ENCODE peak calls at places on chromosome 19, in four cellular contexts. One of them, this sample, is unnamed. For H3K4me1, the result is how much of the 10 kb centered on the place peaks cover.

GRCh38 chr19:51375504-51376221 is 3.2 kb upstream of the NKG7 start:
- DNase-seq in prostate gland: no peak
- DNase-seq in HCT116: no peak
- DNase-seq in cardiac muscle cell: no peak
- DNase-seq in this sample: no peak

GRCh38 chr19:17079710-17080440 is 4.3 kb downstream of the MYO9B start:
- DNase-seq in prostate gland: peak
- DNase-seq in HCT116: peak
- DNase-seq in cardiac muscle cell: peak
- DNase-seq in this sample: peak

GRCh38 chr19:43337737-43338136 is 15.7 kb upstream of the CD177 start:
- DNase-seq in prostate gland: no peak
- DNase-seq in HCT116: no peak
- DNase-seq in cardiac muscle cell: no peak
- DNase-seq in this sample: peak

GRCh38 chr19:18441804-18442788 is 4.2 kb upstream of the ISYNA1 start:
- DNase-seq in cardiac muscle cell: no peak
- DNase-seq in HCT116: no peak
- DNase-seq in prostate gland: no peak
- DNase-seq in this sample: no peak

GRCh38 chr19:43724896-43725295 is 9.0 kb downstream of the IRGC start:
- DNase-seq in prostate gland: no peak
- DNase-seq in HCT116: no peak
- DNase-seq in cardiac muscle cell: no peak
- DNase-seq in this sample: no peak

GRCh38 chr19:35236638-35237400 is 8.3 kb upstream of the FAM187B start:
- DNase-seq in HCT116: no peak
- DNase-seq in prostate gland: no peak
- DNase-seq in cardiac muscle cell: no peak
- DNase-seq in this sample: no peak

GRCh38 chr19:13089139-13089856 is 13.4 kb downstream of the LYL1 start:
- DNase-seq in prostate gland: no peak
- DNase-seq in cardiac muscle cell: no peak
- DNase-seq in HCT116: no peak
- DNase-seq in this sample: no peak

GRCh38 chr19:7699422-7700127 is 2.4 kb downstream of the FCER2 start:
- DNase-seq in cardiac muscle cell: no peak
- DNase-seq in prostate gland: no peak
- DNase-seq in HCT116: no peak
- DNase-seq in this sample: peak

GRCh38 chr19:2327773-2328400 is 499 bp downstream of the LSM7 start:
- DNase-seq in cardiac muscle cell: peak
- DNase-seq in prostate gland: no peak
- DNase-seq in HCT116: peak
- DNase-seq in this sample: peak

GRCh38 chr19:17526922-17527321 is 15.5 kb downstream of the PGLS start:
- DNase-seq in prostate gland: no peak
- DNase-seq in cardiac muscle cell: no peak
- DNase-seq in HCT116: no peak
- DNase-seq in this sample: no peak

GRCh38 chr19:10001899-10002298 is 8.4 kb downstream of the COL5A3 start:
- DNase-seq in cardiac muscle cell: peak
- DNase-seq in HCT116: no peak
- DNase-seq in prostate gland: no peak
- DNase-seq in this sample: no peak

GRCh38 chr19:40740747-40741146 is 9.5 kb downstream of the ACTMAP start:
- DNase-seq in HCT116: no peak
- DNase-seq in cardiac muscle cell: no peak
- DNase-seq in prostate gland: no peak
- DNase-seq in this sample: no peak

GRCh38 chr19:18436651-18437478 is 1.1 kb downstream of the ISYNA1 start:
- DNase-seq in HCT116: no peak
- DNase-seq in prostate gland: peak
- DNase-seq in cardiac muscle cell: peak
- DNase-seq in this sample: peak

GRCh38 chr19:55369651-55370304 is 485 bp downstream of the IL11 start:
- DNase-seq in cardiac muscle cell: peak
- DNase-seq in HCT116: no peak
- DNase-seq in prostate gland: no peak
- DNase-seq in this sample: peak

GRCh38 chr19:17125728-17126677 is 50.4 kb downstream of the MYO9B start:
- DNase-seq in prostate gland: no peak
- DNase-seq in HCT116: no peak
- DNase-seq in cardiac muscle cell: peak
- DNase-seq in this sample: no peak

GRCh38 chr19:8512115-8512967 is 1.6 kb downstream of the ZNF414 start:
- DNase-seq in prostate gland: no peak
- DNase-seq in cardiac muscle cell: peak
- DNase-seq in HCT116: peak
- DNase-seq in this sample: peak

GRCh38 chr19:39296906-39297305 is 699 bp downstream of the IFNL1 start:
- DNase-seq in cardiac muscle cell: no peak
- DNase-seq in HCT116: no peak
- DNase-seq in prostate gland: no peak
- DNase-seq in this sample: no peak

GRCh38 chr19:47726467-47726866 is 13.2 kb downstream of the EHD2 start:
- DNase-seq in prostate gland: no peak
- DNase-seq in cardiac muscle cell: peak
- DNase-seq in HCT116: no peak
- DNase-seq in this sample: no peak

GRCh38 chr19:14383898-14384669 is 2.8 kb downstream of the ADGRE5 start:
- DNase-seq in cardiac muscle cell: peak
- DNase-seq in HCT116: no peak
- DNase-seq in prostate gland: no peak
- DNase-seq in this sample: no peak

GRCh38 chr19:58416631-58417030 is 8.2 kb downstream of the ZNF584 start:
- DNase-seq in HCT116: no peak
- DNase-seq in cardiac muscle cell: no peak
- DNase-seq in prostate gland: no peak
- DNase-seq in this sample: no peak

GRCh38 chr19:3821857-3822364 is 35.7 kb upstream of the MATK start:
- DNase-seq in prostate gland: peak
- DNase-seq in HCT116: peak
- DNase-seq in cardiac muscle cell: peak
- DNase-seq in this sample: no peak

GRCh38 chr19:58154287-58154678 is 3.7 kb upstream of the ZNF329 start:
- DNase-seq in prostate gland: peak
- DNase-seq in HCT116: no peak
- DNase-seq in cardiac muscle cell: peak
- DNase-seq in this sample: peak

GRCh38 chr19:43735957-43736356 is 18.8 kb downstream of the SMG9 start:
- DNase-seq in cardiac muscle cell: no peak
- DNase-seq in HCT116: no peak
- DNase-seq in prostate gland: no peak
- DNase-seq in this sample: no peak

GRCh38 chr19:34707661-34708060 is 26.4 kb upstream of the ZNF181 start:
- DNase-seq in cardiac muscle cell: no peak
- DNase-seq in HCT116: no peak
- DNase-seq in prostate gland: no peak
- DNase-seq in this sample: no peak

GRCh38 chr19:51012661-51013190 is 6.8 kb downstream of the KLK10 start:
- DNase-seq in prostate gland: no peak
- DNase-seq in cardiac muscle cell: no peak
- DNase-seq in HCT116: no peak
- DNase-seq in this sample: no peak

GRCh38 chr19:24033962-24034342 is 53.0 kb upstream of the ZNF254 start:
- DNase-seq in HCT116: no peak
- DNase-seq in cardiac muscle cell: peak
- DNase-seq in prostate gland: peak
- DNase-seq in this sample: peak

GRCh38 chr19:19866599-19867248 is 1.0 kb downstream of the ZNF253 start:
- DNase-seq in cardiac muscle cell: peak
- DNase-seq in prostate gland: no peak
- DNase-seq in HCT116: no peak
- DNase-seq in this sample: no peak

GRCh38 chr19:18795540-18795939 is 4.4 kb upstream of the COMP start:
- DNase-seq in HCT116: no peak
- DNase-seq in cardiac muscle cell: peak
- DNase-seq in prostate gland: no peak
- DNase-seq in this sample: no peak

GRCh38 chr19:15337202-15337601 is 4.9 kb upstream of the BRD4 start:
- DNase-seq in HCT116: no peak
- DNase-seq in prostate gland: no peak
- DNase-seq in cardiac muscle cell: peak
- DNase-seq in this sample: no peak

GRCh38 chr19:41192574-41193419 is at the start of gene CYP2S1:
- DNase-seq in HCT116: peak
- DNase-seq in cardiac muscle cell: peak
- DNase-seq in prostate gland: no peak
- DNase-seq in this sample: no peak

GRCh38 chr19:16921766-16922591 is 33.2 kb downstream of the F2RL3 start:
- DNase-seq in HCT116: no peak
- DNase-seq in cardiac muscle cell: no peak
- DNase-seq in prostate gland: no peak
- DNase-seq in this sample: no peak

GRCh38 chr19:41206926-41207750 is 11.9 kb upstream of the AXL start:
- DNase-seq in HCT116: no peak
- DNase-seq in cardiac muscle cell: peak
- DNase-seq in prostate gland: no peak
- DNase-seq in this sample: no peak

GRCh38 chr19:15934332-15935078 is at the start of gene CYP4F11:
- DNase-seq in HCT116: peak
- DNase-seq in prostate gland: peak
- DNase-seq in cardiac muscle cell: no peak
- DNase-seq in this sample: no peak

DNA sequence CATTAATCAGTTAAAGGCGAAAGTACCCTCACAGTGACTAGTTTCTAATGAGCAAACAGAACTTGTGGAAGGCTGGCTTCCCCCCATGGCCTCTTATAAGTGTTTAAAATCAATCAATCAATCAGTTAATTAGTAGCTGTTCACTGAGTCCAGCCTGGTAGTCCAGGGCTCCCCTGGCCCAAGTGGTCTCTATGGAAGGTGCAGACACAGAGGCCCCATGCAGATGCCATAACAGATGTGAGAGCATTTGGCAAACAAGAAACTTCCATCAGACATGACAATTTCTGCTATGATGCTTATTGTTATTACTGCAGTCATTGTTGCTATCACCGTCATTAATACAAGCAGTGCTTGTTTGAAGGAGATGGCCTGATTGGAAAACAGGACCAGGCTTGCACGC is 179.0 kb upstream of the TSHZ3 start:
- DNase-seq in HCT116: no peak
- DNase-seq in prostate gland: no peak
- DNase-seq in cardiac muscle cell: no peak
- DNase-seq in this sample: no peak
- H3K27ac ChIP-seq in HCT116: no peak
- H3K27ac ChIP-seq in prostate gland: no peak
- H3K27ac ChIP-seq in cardiac muscle cell: no peak
- H3K27ac ChIP-seq in this sample: no peak

DNA sequence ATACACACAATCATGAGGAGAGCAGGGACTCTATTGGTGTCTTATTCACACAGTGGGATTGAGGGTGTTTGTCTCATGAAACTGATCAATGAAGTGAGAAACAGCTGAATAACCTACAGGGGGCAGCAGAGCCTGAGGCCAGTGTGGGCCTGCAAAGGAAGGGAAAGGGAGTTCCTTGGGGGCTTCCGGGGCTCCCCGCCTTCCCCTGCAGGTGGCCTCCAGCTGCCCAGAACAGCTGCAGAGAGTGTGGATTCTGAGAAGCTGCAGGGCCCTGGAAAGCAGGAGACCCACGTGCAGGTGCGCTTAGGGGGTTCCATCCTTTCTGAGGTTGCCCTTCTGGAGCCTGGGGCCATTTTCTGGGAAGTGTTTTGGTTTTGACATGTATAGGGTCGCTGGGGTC is 20.1 kb downstream of the ZNF763 start:
- DNase-seq in cardiac muscle cell: no peak
- DNase-seq in prostate gland: no peak
- DNase-seq in HCT116: no peak
- DNase-seq in this sample: no peak
- TF ChIP-seq CTCF in cardiac muscle cell: peak
- TF ChIP-seq CTCF in prostate gland: no peak
- TF ChIP-seq CTCF in HCT116: peak
- TF ChIP-seq CTCF in this sample: peak

GRCh38 chr19:5628470-5628869 is 5.6 kb downstream of the SAFB start:
- DNase-seq in cardiac muscle cell: no peak
- DNase-seq in prostate gland: no peak
- DNase-seq in HCT116: no peak
- DNase-seq in this sample: no peak
- H3K4me1 ChIP-seq in cardiac muscle cell: under half
- H3K4me1 ChIP-seq in prostate gland: under half
- H3K4me1 ChIP-seq in HCT116: under half
- H3K4me1 ChIP-seq in this sample: under half

DNA sequence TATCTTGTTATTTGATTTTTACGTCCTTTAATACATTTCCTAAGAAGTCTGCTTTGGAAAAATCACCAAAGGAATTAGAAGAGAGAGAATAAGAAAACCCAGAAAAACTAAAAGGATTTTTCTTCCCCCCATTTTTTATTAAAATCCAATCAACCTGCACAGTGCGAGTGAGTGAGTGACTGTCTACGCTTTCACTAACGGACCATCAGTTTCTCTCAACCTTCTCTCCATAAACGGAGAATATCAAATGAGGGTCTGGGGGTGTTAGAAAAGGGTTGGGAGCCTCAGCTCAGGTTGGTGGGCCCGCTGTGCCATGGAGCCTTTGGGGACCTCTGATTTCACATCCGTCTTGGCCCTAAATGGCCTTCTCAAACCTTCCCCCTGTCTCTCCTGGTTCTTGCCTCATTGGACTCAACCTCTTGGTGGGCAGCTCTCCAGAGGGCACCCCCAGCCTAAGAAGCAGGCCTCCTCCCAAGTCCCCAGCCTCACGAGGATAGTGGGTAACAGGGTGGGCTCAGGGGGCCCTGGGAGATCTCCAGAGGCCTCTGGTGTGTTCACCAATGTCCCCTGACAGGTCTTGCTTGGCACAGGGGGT is 764 bp upstream of the LRP3 start:
- DNase-seq in cardiac muscle cell: no peak
- DNase-seq in HCT116: no peak
- DNase-seq in prostate gland: no peak
- DNase-seq in this sample: no peak
- H3K27ac ChIP-seq in cardiac muscle cell: no peak
- H3K27ac ChIP-seq in HCT116: peak
- H3K27ac ChIP-seq in prostate gland: no peak
- H3K27ac ChIP-seq in this sample: no peak

GRCh38 chr19:5214902-5215301 is 125.7 kb downstream of the PTPRS start:
- DNase-seq in cardiac muscle cell: no peak
- DNase-seq in HCT116: no peak
- DNase-seq in prostate gland: no peak
- DNase-seq in this sample: no peak
- TF ChIP-seq CTCF in cardiac muscle cell: no peak
- TF ChIP-seq CTCF in HCT116: no peak
- TF ChIP-seq CTCF in prostate gland: no peak
- TF ChIP-seq CTCF in this sample: no peak

GRCh38 chr19:1269478-1270167 is 491 bp downstream of the CIRBP start:
- DNase-seq in cardiac muscle cell: peak
- DNase-seq in prostate gland: peak
- DNase-seq in HCT116: no peak
- DNase-seq in this sample: peak

GRCh38 chr19:1272423-1273262 is 2.7 kb upstream of the FAM174C start:
- DNase-seq in cardiac muscle cell: no peak
- DNase-seq in prostate gland: peak
- DNase-seq in HCT116: no peak
- DNase-seq in this sample: no peak

GRCh38 chr19:1270168-1270853 is 1.2 kb downstream of the CIRBP start:
- DNase-seq in cardiac muscle cell: no peak
- DNase-seq in HCT116: no peak
- DNase-seq in prostate gland: peak
- DNase-seq in this sample: no peak

GRCh38 chr19:1271528-1272422 is 2.6 kb downstream of the CIRBP start:
- DNase-seq in HCT116: no peak
- DNase-seq in cardiac muscle cell: no peak
- DNase-seq in prostate gland: peak
- DNase-seq in this sample: no peak

GRCh38 chr19:1270854-1271527 is 1.9 kb downstream of the CIRBP start:
- DNase-seq in cardiac muscle cell: no peak
- DNase-seq in HCT116: no peak
- DNase-seq in prostate gland: peak
- DNase-seq in this sample: no peak
- H3K4me1 ChIP-seq in cardiac muscle cell: under half
- H3K4me1 ChIP-seq in HCT116: half or more
- H3K4me1 ChIP-seq in prostate gland: half or more
- H3K4me1 ChIP-seq in this sample: under half

This sample was measured in foreskin keratinocyte.